ENCODE peak calls at places on chromosomes 3 and 15, in six cellular contexts. One of them, this sample, is unnamed.

GRCh38 chr15:41862515-41863116 is 24.0 kb downstream of the PLA2G4B start:
- DNase-seq in NCI-H774: no peak
- DNase-seq in T-helper 2 cell: no peak
- DNase-seq in glutamatergic neuron: no peak
- DNase-seq in activated T-cell treated with anti-CD3 and anti-CD28 coated beads, Interleukin-2, amount 50 U/mL, for 4 hours: no peak
- DNase-seq in GDM1: no peak
- DNase-seq in this sample: no peak

GRCh38 chr3:72475258-72476138 is 372.7 kb downstream of the SHQ1 start:
- DNase-seq in NCI-H774: no peak
- DNase-seq in activated T-cell treated with anti-CD3 and anti-CD28 coated beads, Interleukin-2, amount 50 U/mL, for 4 hours: no peak
- DNase-seq in glutamatergic neuron: no peak
- DNase-seq in GDM1: no peak
- DNase-seq in T-helper 2 cell: no peak
- DNase-seq in this sample: no peak

GRCh38 chr3:46713898-46714552 is 3.6 kb downstream of the PRSS50 start:
- DNase-seq in glutamatergic neuron: no peak
- DNase-seq in GDM1: no peak
- DNase-seq in activated T-cell treated with anti-CD3 and anti-CD28 coated beads, Interleukin-2, amount 50 U/mL, for 4 hours: peak; percentile 23
- DNase-seq in NCI-H774: no peak
- DNase-seq in T-helper 2 cell: no peak
- DNase-seq in this sample: no peak

GRCh38 chr15:30990451-30991300 is 752 bp downstream of the MTMR10 start:
- DNase-seq in activated T-cell treated with anti-CD3 and anti-CD28 coated beads, Interleukin-2, amount 50 U/mL, for 4 hours: no peak
- DNase-seq in glutamatergic neuron: no peak
- DNase-seq in T-helper 2 cell: no peak
- DNase-seq in NCI-H774: no peak
- DNase-seq in GDM1: no peak
- DNase-seq in this sample: peak; percentile 29

GRCh38 chr3:72442755-72443154 is 405.5 kb downstream of the SHQ1 start:
- DNase-seq in GDM1: no peak
- DNase-seq in activated T-cell treated with anti-CD3 and anti-CD28 coated beads, Interleukin-2, amount 50 U/mL, for 4 hours: no peak
- DNase-seq in glutamatergic neuron: no peak
- DNase-seq in NCI-H774: no peak
- DNase-seq in T-helper 2 cell: no peak
- DNase-seq in this sample: no peak

GRCh38 chr3:55167586-55168317 is 239.9 kb upstream of the LRTM1 start:
- DNase-seq in T-helper 2 cell: no peak
- DNase-seq in NCI-H774: no peak
- DNase-seq in activated T-cell treated with anti-CD3 and anti-CD28 coated beads, Interleukin-2, amount 50 U/mL, for 4 hours: no peak
- DNase-seq in GDM1: no peak
- DNase-seq in glutamatergic neuron: no peak
- DNase-seq in this sample: peak; percentile 39

GRCh38 chr15:30954674-30955073 is 36.8 kb downstream of the MTMR10 start:
- DNase-seq in NCI-H774: no peak
- DNase-seq in glutamatergic neuron: no peak
- DNase-seq in activated T-cell treated with anti-CD3 and anti-CD28 coated beads, Interleukin-2, amount 50 U/mL, for 4 hours: no peak
- DNase-seq in GDM1: no peak
- DNase-seq in T-helper 2 cell: no peak
- DNase-seq in this sample: no peak

GRCh38 chr3:111956995-111957736 is 21.7 kb upstream of the ABHD10 start:
- DNase-seq in glutamatergic neuron: no peak
- DNase-seq in activated T-cell treated with anti-CD3 and anti-CD28 coated beads, Interleukin-2, amount 50 U/mL, for 4 hours: no peak
- DNase-seq in T-helper 2 cell: no peak
- DNase-seq in GDM1: no peak
- DNase-seq in NCI-H774: peak; percentile 26
- DNase-seq in this sample: no peak

GRCh38 chr3:39184968-39185285 is 7.5 kb downstream of the XIRP1 start:
- DNase-seq in activated T-cell treated with anti-CD3 and anti-CD28 coated beads, Interleukin-2, amount 50 U/mL, for 4 hours: no peak
- DNase-seq in glutamatergic neuron: no peak
- DNase-seq in T-helper 2 cell: no peak
- DNase-seq in GDM1: no peak
- DNase-seq in NCI-H774: no peak
- DNase-seq in this sample: no peak

GRCh38 chr15:101568304-101568703 is 78.8 kb upstream of the PCSK6 start:
- DNase-seq in T-helper 2 cell: no peak
- DNase-seq in GDM1: no peak
- DNase-seq in glutamatergic neuron: no peak
- DNase-seq in NCI-H774: no peak
- DNase-seq in activated T-cell treated with anti-CD3 and anti-CD28 coated beads, Interleukin-2, amount 50 U/mL, for 4 hours: no peak
- DNase-seq in this sample: no peak

GRCh38 chr3:8001712-8002111 is 499.9 kb upstream of the LMCD1 start:
- DNase-seq in GDM1: no peak
- DNase-seq in glutamatergic neuron: no peak
- DNase-seq in NCI-H774: no peak
- DNase-seq in activated T-cell treated with anti-CD3 and anti-CD28 coated beads, Interleukin-2, amount 50 U/mL, for 4 hours: no peak
- DNase-seq in T-helper 2 cell: no peak
- DNase-seq in this sample: no peak

GRCh38 chr3:76122007-76122406 is 336.7 kb upstream of the ZNF717 start:
- DNase-seq in glutamatergic neuron: no peak
- DNase-seq in activated T-cell treated with anti-CD3 and anti-CD28 coated beads, Interleukin-2, amount 50 U/mL, for 4 hours: no peak
- DNase-seq in NCI-H774: no peak
- DNase-seq in T-helper 2 cell: no peak
- DNase-seq in GDM1: no peak
- DNase-seq in this sample: no peak

GRCh38 chr3:111776844-111777483 is 82.1 kb upstream of the PHLDB2 start:
- DNase-seq in T-helper 2 cell: no peak
- DNase-seq in NCI-H774: no peak
- DNase-seq in GDM1: no peak
- DNase-seq in activated T-cell treated with anti-CD3 and anti-CD28 coated beads, Interleukin-2, amount 50 U/mL, for 4 hours: no peak
- DNase-seq in glutamatergic neuron: no peak
- DNase-seq in this sample: no peak

GRCh38 chr3:58528629-58529028 is 8.4 kb downstream of the ACOX2 start:
- DNase-seq in T-helper 2 cell: no peak
- DNase-seq in activated T-cell treated with anti-CD3 and anti-CD28 coated beads, Interleukin-2, amount 50 U/mL, for 4 hours: no peak
- DNase-seq in GDM1: no peak
- DNase-seq in glutamatergic neuron: no peak
- DNase-seq in NCI-H774: no peak
- DNase-seq in this sample: peak; percentile 37

GRCh38 chr3:61687206-61687605 is 125.8 kb downstream of the PTPRG start:
- DNase-seq in NCI-H774: no peak
- DNase-seq in glutamatergic neuron: no peak
- DNase-seq in activated T-cell treated with anti-CD3 and anti-CD28 coated beads, Interleukin-2, amount 50 U/mL, for 4 hours: no peak
- DNase-seq in T-helper 2 cell: no peak
- DNase-seq in GDM1: no peak
- DNase-seq in this sample: no peak

GRCh38 chr15:40844543-40844981 is 714 bp downstream of the SPINT1 start:
- DNase-seq in GDM1: no peak
- DNase-seq in activated T-cell treated with anti-CD3 and anti-CD28 coated beads, Interleukin-2, amount 50 U/mL, for 4 hours: peak; percentile 22
- DNase-seq in T-helper 2 cell: no peak
- DNase-seq in glutamatergic neuron: peak; percentile 52
- DNase-seq in NCI-H774: no peak
- DNase-seq in this sample: peak; percentile 29

GRCh38 chr3:129226374-129226773 is 23.0 kb upstream of the COPG1 start:
- DNase-seq in T-helper 2 cell: no peak
- DNase-seq in activated T-cell treated with anti-CD3 and anti-CD28 coated beads, Interleukin-2, amount 50 U/mL, for 4 hours: no peak
- DNase-seq in NCI-H774: no peak
- DNase-seq in GDM1: no peak
- DNase-seq in glutamatergic neuron: no peak
- DNase-seq in this sample: peak; percentile 91

GRCh38 chr3:119969759-119970158 is 124.5 kb downstream of the GSK3B start:
- DNase-seq in NCI-H774: no peak
- DNase-seq in activated T-cell treated with anti-CD3 and anti-CD28 coated beads, Interleukin-2, amount 50 U/mL, for 4 hours: no peak
- DNase-seq in T-helper 2 cell: no peak
- DNase-seq in GDM1: no peak
- DNase-seq in glutamatergic neuron: no peak
- DNase-seq in this sample: no peak

GRCh38 chr3:99128205-99128604 is 226.7 kb upstream of the DCBLD2 start:
- DNase-seq in T-helper 2 cell: no peak
- DNase-seq in GDM1: no peak
- DNase-seq in activated T-cell treated with anti-CD3 and anti-CD28 coated beads, Interleukin-2, amount 50 U/mL, for 4 hours: no peak
- DNase-seq in NCI-H774: no peak
- DNase-seq in glutamatergic neuron: no peak
- DNase-seq in this sample: no peak

GRCh38 chr3:12237912-12238650 is 50.8 kb upstream of the PPARG start:
- DNase-seq in activated T-cell treated with anti-CD3 and anti-CD28 coated beads, Interleukin-2, amount 50 U/mL, for 4 hours: no peak
- DNase-seq in T-helper 2 cell: no peak
- DNase-seq in glutamatergic neuron: no peak
- DNase-seq in GDM1: no peak
- DNase-seq in NCI-H774: no peak
- DNase-seq in this sample: no peak

GRCh38 chr3:46679681-46680080 is 13.8 kb downstream of the ALS2CL start:
- DNase-seq in GDM1: no peak
- DNase-seq in NCI-H774: no peak
- DNase-seq in activated T-cell treated with anti-CD3 and anti-CD28 coated beads, Interleukin-2, amount 50 U/mL, for 4 hours: no peak
- DNase-seq in glutamatergic neuron: no peak
- DNase-seq in T-helper 2 cell: no peak
- DNase-seq in this sample: no peak

GRCh38 chr3:72271215-72271614 is 486.3 kb upstream of the PROK2 start:
- DNase-seq in activated T-cell treated with anti-CD3 and anti-CD28 coated beads, Interleukin-2, amount 50 U/mL, for 4 hours: no peak
- DNase-seq in T-helper 2 cell: no peak
- DNase-seq in GDM1: peak; percentile 4
- DNase-seq in glutamatergic neuron: no peak
- DNase-seq in NCI-H774: no peak
- DNase-seq in this sample: no peak

GRCh38 chr3:32816439-32817194 is 1.2 kb upstream of the TRIM71 start:
- DNase-seq in NCI-H774: no peak
- DNase-seq in GDM1: peak; percentile 57
- DNase-seq in T-helper 2 cell: no peak
- DNase-seq in glutamatergic neuron: peak; percentile 92
- DNase-seq in activated T-cell treated with anti-CD3 and anti-CD28 coated beads, Interleukin-2, amount 50 U/mL, for 4 hours: no peak
- DNase-seq in this sample: peak; percentile 48

This sample was measured in GM03348.